ENCODE peak calls at places on chromosomes 4 and X, in five cellular contexts. One of them, this sample, is unnamed.

GRCh38 chrX:13377537-13377936 is 57.7 kb upstream of the ATXN3L start:
- DNase-seq in tibial nerve: no peak
- DNase-seq in lower leg skin: no peak
- DNase-seq in A549: no peak
- DNase-seq in IMR-90: peak
- DNase-seq in this sample: no peak

GRCh38 chr4:128234836-128235235 is 52.8 kb downstream of the PGRMC2 start:
- DNase-seq in tibial nerve: no peak
- DNase-seq in lower leg skin: no peak
- DNase-seq in A549: no peak
- DNase-seq in IMR-90: no peak
- DNase-seq in this sample: no peak

GRCh38 chr4:144355809-144356757 is 215.6 kb upstream of the GYPA start:
- DNase-seq in tibial nerve: peak
- DNase-seq in lower leg skin: no peak
- DNase-seq in A549: peak
- DNase-seq in IMR-90: peak
- DNase-seq in this sample: peak

GRCh38 chr4:47836655-47837581 is 949 bp downstream of the CORIN start:
- DNase-seq in tibial nerve: peak
- DNase-seq in lower leg skin: peak
- DNase-seq in A549: peak
- DNase-seq in IMR-90: peak
- DNase-seq in this sample: peak

GRCh38 chrX:71996826-71997225 is 86.2 kb downstream of the NHSL2 start:
- DNase-seq in tibial nerve: peak
- DNase-seq in lower leg skin: no peak
- DNase-seq in A549: no peak
- DNase-seq in IMR-90: no peak
- DNase-seq in this sample: no peak

GRCh38 chr4:118171381-118171780 is 137.1 kb downstream of the NDST3 start:
- DNase-seq in tibial nerve: no peak
- DNase-seq in lower leg skin: no peak
- DNase-seq in A549: no peak
- DNase-seq in IMR-90: peak
- DNase-seq in this sample: no peak

GRCh38 chr4:107970063-107970798 is 19.5 kb upstream of the HADH start:
- DNase-seq in tibial nerve: no peak
- DNase-seq in lower leg skin: no peak
- DNase-seq in A549: no peak
- DNase-seq in IMR-90: no peak
- DNase-seq in this sample: no peak

GRCh38 chrX:49001521-49002090 is 458 bp downstream of the GRIPAP1 start:
- DNase-seq in tibial nerve: peak
- DNase-seq in lower leg skin: no peak
- DNase-seq in A549: peak
- DNase-seq in IMR-90: peak
- DNase-seq in this sample: peak

GRCh38 chr4:85603437-85604336 is 128.7 kb downstream of the ARHGAP24 start:
- DNase-seq in tibial nerve: no peak
- DNase-seq in lower leg skin: no peak
- DNase-seq in A549: no peak
- DNase-seq in IMR-90: no peak
- DNase-seq in this sample: no peak

GRCh38 chr4:42397635-42398447 is 553 bp downstream of the SHISA3 start:
- DNase-seq in tibial nerve: no peak
- DNase-seq in lower leg skin: no peak
- DNase-seq in A549: no peak
- DNase-seq in IMR-90: peak
- DNase-seq in this sample: peak

GRCh38 chrX:104566921-104567501 is 1.0 kb downstream of the IL1RAPL2 start:
- DNase-seq in tibial nerve: no peak
- DNase-seq in lower leg skin: no peak
- DNase-seq in A549: no peak
- DNase-seq in IMR-90: no peak
- DNase-seq in this sample: no peak

GRCh38 chr4:87911252-87911774 is 64.2 kb upstream of the SPP1 start:
- DNase-seq in tibial nerve: no peak
- DNase-seq in lower leg skin: no peak
- DNase-seq in A549: no peak
- DNase-seq in IMR-90: no peak
- DNase-seq in this sample: no peak

GRCh38 chr4:95388911-95389310 is 159.9 kb downstream of the UNC5C start:
- DNase-seq in tibial nerve: no peak
- DNase-seq in lower leg skin: no peak
- DNase-seq in A549: no peak
- DNase-seq in IMR-90: no peak
- DNase-seq in this sample: no peak

GRCh38 chr4:67581208-67581857 is 22.8 kb downstream of the STAP1 start:
- DNase-seq in tibial nerve: no peak
- DNase-seq in lower leg skin: no peak
- DNase-seq in A549: no peak
- DNase-seq in IMR-90: no peak
- DNase-seq in this sample: no peak

GRCh38 chrX:40281341-40282005 is 183.7 kb upstream of the BCOR start:
- DNase-seq in tibial nerve: no peak
- DNase-seq in lower leg skin: no peak
- DNase-seq in A549: no peak
- DNase-seq in IMR-90: no peak
- DNase-seq in this sample: no peak

DNA sequence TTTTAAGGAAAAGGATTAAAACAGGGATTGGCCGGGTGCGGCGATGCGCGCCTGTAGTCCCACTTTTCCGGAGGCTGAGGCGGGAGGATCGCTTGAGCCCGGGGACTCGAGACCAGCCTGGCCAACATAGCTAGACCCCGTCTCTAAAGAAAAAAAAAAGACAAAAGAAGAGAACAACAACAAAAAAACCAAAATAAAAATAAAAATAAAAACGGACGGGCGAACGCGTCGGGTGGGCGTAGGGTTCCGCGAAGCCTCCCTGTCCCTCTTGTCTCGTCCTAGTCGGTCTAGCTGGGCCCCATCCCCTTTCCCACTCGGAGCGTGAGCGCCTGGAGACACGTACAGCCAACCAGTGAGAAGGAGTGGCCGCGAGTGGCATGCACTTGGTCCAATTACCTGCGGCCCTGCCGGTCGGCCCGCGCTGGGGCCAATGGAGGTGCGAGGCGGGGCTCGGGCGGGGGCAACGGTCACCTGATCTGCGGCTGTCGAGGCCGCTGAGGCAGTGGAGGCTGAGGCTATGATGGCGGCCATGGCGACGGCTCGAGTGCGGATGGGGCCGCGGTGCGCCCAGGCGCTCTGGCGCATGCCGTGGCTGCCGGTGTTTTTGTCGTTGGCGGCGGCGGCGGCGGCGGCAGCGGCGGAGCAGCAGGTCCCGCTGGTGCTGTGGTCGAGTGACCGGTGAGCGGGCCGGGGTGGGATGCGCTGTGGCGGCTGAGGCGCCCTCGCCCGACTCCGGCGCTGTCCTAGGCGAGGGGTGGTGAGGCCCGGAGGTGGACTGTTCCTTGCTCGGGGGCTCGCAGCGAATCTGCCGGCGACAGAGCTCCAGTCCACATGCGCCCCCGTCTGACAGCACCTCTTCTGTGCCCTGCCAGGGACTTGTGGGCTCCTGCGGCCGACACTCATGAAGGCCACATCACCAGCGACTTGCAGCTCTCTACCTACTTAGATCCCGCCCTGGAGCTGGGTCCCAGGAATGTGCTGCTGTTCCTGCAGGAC is at the start of gene ATP6AP1:
- DNase-seq in tibial nerve: peak
- DNase-seq in lower leg skin: peak
- DNase-seq in A549: peak
- DNase-seq in IMR-90: peak
- DNase-seq in this sample: peak
- TF ChIP-seq POLR2A in tibial nerve: no peak
- TF ChIP-seq POLR2A in lower leg skin: no peak
- TF ChIP-seq POLR2A in A549: peak
- TF ChIP-seq POLR2A in IMR-90: no peak
- TF ChIP-seq POLR2A in this sample: peak

GRCh38 chrX:3815896-3816664 is 102.6 kb upstream of the PRKX start:
- DNase-seq in tibial nerve: peak
- DNase-seq in lower leg skin: peak
- DNase-seq in A549: peak
- DNase-seq in IMR-90: peak
- DNase-seq in this sample: peak
- TF ChIP-seq POLR2A in tibial nerve: no peak
- TF ChIP-seq POLR2A in lower leg skin: no peak
- TF ChIP-seq POLR2A in A549: no peak
- TF ChIP-seq POLR2A in IMR-90: peak
- TF ChIP-seq POLR2A in this sample: no peak

DNA sequence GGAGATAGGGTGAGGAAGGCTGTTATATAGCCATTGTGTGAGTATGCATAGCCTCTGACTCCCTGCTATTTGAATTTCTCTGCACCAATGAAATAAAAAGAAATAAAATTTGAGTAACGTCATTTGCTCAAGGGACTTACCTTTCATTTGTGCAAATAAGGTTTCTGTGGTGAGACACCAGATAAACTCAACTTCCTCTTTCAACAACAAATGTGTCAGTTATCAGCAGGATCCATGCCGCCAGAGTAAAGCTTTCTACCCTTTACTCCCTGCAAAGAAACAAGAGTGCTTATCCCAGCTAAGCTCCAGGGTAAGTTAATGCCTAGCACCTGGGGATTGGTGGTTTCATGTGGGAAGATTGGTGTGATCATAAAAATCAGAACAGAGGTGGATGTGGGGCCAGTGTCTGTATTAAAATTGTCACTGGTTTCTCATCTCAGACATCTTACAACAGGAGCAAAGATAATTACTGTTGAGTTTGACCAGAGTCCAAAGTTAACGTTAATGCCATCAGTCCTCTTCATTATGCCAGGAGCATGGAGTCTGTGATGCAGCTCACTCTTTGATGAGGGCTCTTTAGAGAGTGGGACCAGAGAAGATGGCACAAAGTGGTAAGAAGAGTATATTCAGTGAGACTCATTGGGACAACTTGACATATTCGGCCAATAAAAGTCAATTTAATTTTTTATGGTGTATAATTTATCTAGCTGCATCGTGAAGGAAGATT is at the start of gene P2RY10:
- DNase-seq in tibial nerve: no peak
- DNase-seq in lower leg skin: no peak
- DNase-seq in A549: no peak
- DNase-seq in IMR-90: no peak
- DNase-seq in this sample: no peak
- TF ChIP-seq POLR2A in tibial nerve: no peak
- TF ChIP-seq POLR2A in lower leg skin: no peak
- TF ChIP-seq POLR2A in A549: no peak
- TF ChIP-seq POLR2A in IMR-90: no peak
- TF ChIP-seq POLR2A in this sample: no peak

GRCh38 chr4:110198472-110199419 is at the start of gene ELOVL6:
- DNase-seq in tibial nerve: peak
- DNase-seq in lower leg skin: peak
- DNase-seq in A549: peak
- DNase-seq in IMR-90: peak
- DNase-seq in this sample: peak
- TF ChIP-seq POLR2A in tibial nerve: no peak
- TF ChIP-seq POLR2A in lower leg skin: no peak
- TF ChIP-seq POLR2A in A549: no peak
- TF ChIP-seq POLR2A in IMR-90: peak
- TF ChIP-seq POLR2A in this sample: peak

GRCh38 chr4:70901984-70902576 is at the start of gene MOB1B:
- DNase-seq in tibial nerve: peak
- DNase-seq in lower leg skin: peak
- DNase-seq in A549: peak
- DNase-seq in IMR-90: peak
- DNase-seq in this sample: peak
- TF ChIP-seq POLR2A in tibial nerve: no peak
- TF ChIP-seq POLR2A in lower leg skin: no peak
- TF ChIP-seq POLR2A in A549: peak
- TF ChIP-seq POLR2A in IMR-90: peak
- TF ChIP-seq POLR2A in this sample: no peak

GRCh38 chrX:103310592-103311400 is at the start of gene BEX2:
- DNase-seq in tibial nerve: peak
- DNase-seq in lower leg skin: peak
- DNase-seq in A549: peak
- DNase-seq in IMR-90: no peak
- DNase-seq in this sample: peak
- TF ChIP-seq POLR2A in tibial nerve: no peak
- TF ChIP-seq POLR2A in lower leg skin: no peak
- TF ChIP-seq POLR2A in A549: no peak
- TF ChIP-seq POLR2A in IMR-90: no peak
- TF ChIP-seq POLR2A in this sample: peak

GRCh38 chrX:153599192-153600031 is 473 bp upstream of the CCNQ start:
- DNase-seq in tibial nerve: peak
- DNase-seq in lower leg skin: peak
- DNase-seq in A549: peak
- DNase-seq in IMR-90: peak
- DNase-seq in this sample: peak
- TF ChIP-seq POLR2A in tibial nerve: peak
- TF ChIP-seq POLR2A in lower leg skin: no peak
- TF ChIP-seq POLR2A in A549: peak
- TF ChIP-seq POLR2A in IMR-90: no peak
- TF ChIP-seq POLR2A in this sample: no peak